ENCODE peak calls at places on chromosomes 7 and 10, in five cellular contexts. G is prostate gland, P is gastrocnemius medialis, T is OCI-LY7, L is body of pancreas. X is an unnamed sample.

GRCh38 chr7:137984181-137985041 is 17.5 kb downstream of the CREB3L2 start:
- DNase-seq in L (no peak), G (no peak), P (no peak), T (no peak), X (no peak)

GRCh38 chr10:50788951-50789904 is 49.5 kb downstream of the ASAH2B start:
- DNase-seq in G (no peak), P (no peak), T (peak; percentile 8), L (peak; percentile 45), X (no peak)

GRCh38 chr10:29471483-29471859 is 163.3 kb downstream of the SVIL start:
- DNase-seq in T (no peak), P (no peak), L (no peak), G (no peak), X (no peak)

GRCh38 chr10:88082806-88083596 is 219.6 kb downstream of the PTEN start:
- DNase-seq in T (peak; percentile 84), L (no peak), P (no peak), G (no peak), X (no peak)

GRCh38 chr7:40714338-40715052 is 579.7 kb downstream of the SUGCT start:
- DNase-seq in P (no peak), L (no peak), G (no peak), T (no peak), X (no peak)

GRCh38 chr7:34104992-34105391 is 199.7 kb downstream of the BMPER start:
- DNase-seq in L (no peak), P (no peak), G (no peak), T (no peak), X (no peak)

GRCh38 chr7:151579642-151580041 is 59.9 kb upstream of the RHEB start:
- DNase-seq in L (no peak), T (no peak), P (no peak), G (no peak), X (no peak)

GRCh38 chr10:33735463-33735862 is 401.0 kb upstream of the NRP1 start:
- DNase-seq in L (no peak), P (no peak), T (no peak), G (no peak), X (no peak)

GRCh38 chr10:86306628-86307278 is 59.8 kb downstream of the GRID1 start:
- DNase-seq in L (no peak), T (peak; percentile 27), P (no peak), G (no peak), X (no peak)

GRCh38 chr7:124898523-124898922 is 31.1 kb downstream of the POT1 start:
- DNase-seq in G (no peak), P (no peak), L (no peak), T (no peak), X (no peak)

GRCh38 chr10:103493911-103494877 is 689 bp downstream of the NEURL1 start:
- DNase-seq in G (no peak), P (no peak), L (peak; percentile 29), T (no peak), X (peak; percentile 60)

GRCh38 chr10:100569687-100570517 is 34.2 kb downstream of the HIF1AN start:
- DNase-seq in T (peak; percentile 10), G (no peak), P (no peak), L (peak; percentile 18), X (no peak)

GRCh38 chr10:133141144-133141962 is 18.7 kb upstream of the KNDC1 start:
- DNase-seq in L (no peak), P (no peak), G (no peak), T (no peak), X (no peak)

GRCh38 chr7:150799156-150799555 is 1.0 kb downstream of the TMEM176B start:
- DNase-seq in T (no peak), P (no peak), L (no peak), G (no peak), X (no peak)

X was measured in psoas muscle.